ENCODE peak calls at places on chromosomes 12 and 14, in nine cellular contexts. U is stimulated activated CD4-positive, alpha-beta T cell treated with anti-CD3 and anti-CD28 coated beads, Interleukin-1b, Interleukin-23, amount 100 ng/mL, for 24 hours; E is nucleus accumbens; V is lower lobe of right lung; K is NCI-H345; O is NCI-H1092; R is NCI-H524; J is globus pallidus; I is endothelial cell. W is an unnamed sample.

GRCh38 chr14:34018564-34019244 is 67.8 kb upstream of the EGLN3 start:
- DNase-seq in E (no peak), V (no peak), K (no peak), O (no peak), J (peak), I (no peak), U (no peak), R (no peak), W (no peak)

GRCh38 chr14:50351016-50351415 is 38.9 kb downstream of the DMAC2L start:
- DNase-seq in K (no peak), O (no peak), I (no peak), J (no peak), U (no peak), E (no peak), R (no peak), V (no peak), W (no peak)

GRCh38 chr14:68244272-68244975 is 424.8 kb downstream of the RAD51B start:
- DNase-seq in V (no peak), R (no peak), U (no peak), E (no peak), K (no peak), J (peak), I (no peak), O (no peak), W (no peak)

GRCh38 chr12:62217466-62218194 is 42.6 kb upstream of the USP15 start:
- DNase-seq in I (no peak), R (no peak), U (no peak), V (no peak), E (no peak), O (no peak), K (no peak), J (no peak), W (no peak)

GRCh38 chr12:105480162-105480561 is 149.7 kb downstream of the C12orf75 start:
- DNase-seq in V (no peak), R (no peak), U (no peak), E (no peak), I (no peak), J (no peak), O (no peak), K (no peak), W (no peak)

GRCh38 chr14:63508033-63508432 is 35.1 kb downstream of the PPP2R5E start:
- DNase-seq in V (no peak), U (no peak), I (no peak), O (no peak), E (no peak), J (no peak), R (no peak), K (no peak), W (no peak)

GRCh38 chr12:48489012-48489411 is 6.7 kb downstream of the C12orf54 start:
- DNase-seq in O (no peak), K (no peak), E (no peak), J (no peak), R (no peak), U (no peak), I (no peak), V (no peak), W (no peak)

GRCh38 chr12:41293011-41293410 is 104.9 kb downstream of the PDZRN4 start:
- DNase-seq in O (no peak), J (no peak), R (no peak), K (no peak), E (no peak), I (no peak), V (no peak), U (no peak), W (no peak)